ENCODE peak calls at places on chromosomes 13 and 19, in four cellular contexts. M, W, S and H are unnamed samples.

GRCh38 chr19:47901370-47901769 is 15.3 kb upstream of the SULT2A1 start:
- DNase-seq in M (no peak), S (no peak), W (no peak), H (no peak)

GRCh38 chr13:97982286-97982685 is 28.8 kb downstream of the IPO5 start:
- DNase-seq in W (no peak), S (no peak), M (peak; percentile 54), H (no peak)

GRCh38 chr19:38263696-38264485 is 482 bp upstream of the SPINT2 start:
- DNase-seq in M (peak; percentile 54), S (peak; percentile 95), W (no peak), H (peak; percentile 76)

GRCh38 chr13:109162248-109163051 is 533.0 kb downstream of the MYO16 start:
- DNase-seq in S (peak; percentile 89), M (no peak), W (no peak), H (no peak)

GRCh38 chr13:74062933-74063332 is 71.3 kb downstream of the KLF12 start:
- DNase-seq in S (no peak), W (no peak), M (peak; percentile 79), H (no peak)

GRCh38 chr13:91368676-91369425 is 21.4 kb downstream of the MIR17HG start:
- DNase-seq in M (peak; percentile 39), S (no peak), W (no peak), H (no peak)

GRCh38 chr19:1416014-1416841 is 8.8 kb downstream of the DAZAP1 start:
- DNase-seq in W (no peak), M (peak; percentile 40), S (peak; percentile 67), H (no peak)

GRCh38 chr13:110641055-110642015 is 26.0 kb downstream of the NAXD start:
- DNase-seq in S (no peak), W (no peak), M (peak; percentile 35), H (no peak)

GRCh38 chr13:112785419-112785856 is 95.6 kb downstream of the ATP11A start:
- DNase-seq in W (no peak), M (no peak), S (no peak), H (no peak)

DNA sequence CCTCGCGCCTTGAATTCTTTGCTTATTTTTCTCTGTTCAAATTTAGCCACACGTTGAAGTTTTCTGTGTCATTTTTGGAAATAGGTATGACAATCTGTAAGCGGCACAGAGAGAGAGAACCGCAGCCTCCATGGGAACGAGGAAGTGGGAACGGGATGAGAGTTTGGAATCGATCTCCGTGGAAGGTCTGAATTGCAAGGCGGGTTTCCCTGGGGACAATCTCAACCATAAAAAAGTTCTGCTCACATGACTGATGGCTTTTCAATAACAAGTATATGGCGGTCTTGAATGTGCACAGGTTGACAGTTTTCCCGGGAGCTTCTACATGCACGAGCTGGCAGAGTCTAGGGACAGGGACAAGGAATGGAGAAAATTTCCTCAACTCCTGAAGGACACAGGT is 90.9 kb downstream of the INSR start:
- DNase-seq in M (no peak), S (no peak), W (no peak), H (no peak)
- H3K27ac ChIP-seq in M (no peak overlapping the region), S (no peak overlapping the region), W (no peak overlapping the region), H (no peak overlapping the region)

GRCh38 chr13:85405316-85405897 is 393.8 kb downstream of the SLITRK6 start:
- DNase-seq in M (no peak), S (no peak), W (no peak), H (no peak)
- H3K9me3 ChIP-seq in M (no peaks in the 10 kb centered on the region), S (no peaks in the 10 kb centered on the region), W (no peaks in the 10 kb centered on the region), H (peaks cover 9% of the 10 kb centered on the region)

DNA sequence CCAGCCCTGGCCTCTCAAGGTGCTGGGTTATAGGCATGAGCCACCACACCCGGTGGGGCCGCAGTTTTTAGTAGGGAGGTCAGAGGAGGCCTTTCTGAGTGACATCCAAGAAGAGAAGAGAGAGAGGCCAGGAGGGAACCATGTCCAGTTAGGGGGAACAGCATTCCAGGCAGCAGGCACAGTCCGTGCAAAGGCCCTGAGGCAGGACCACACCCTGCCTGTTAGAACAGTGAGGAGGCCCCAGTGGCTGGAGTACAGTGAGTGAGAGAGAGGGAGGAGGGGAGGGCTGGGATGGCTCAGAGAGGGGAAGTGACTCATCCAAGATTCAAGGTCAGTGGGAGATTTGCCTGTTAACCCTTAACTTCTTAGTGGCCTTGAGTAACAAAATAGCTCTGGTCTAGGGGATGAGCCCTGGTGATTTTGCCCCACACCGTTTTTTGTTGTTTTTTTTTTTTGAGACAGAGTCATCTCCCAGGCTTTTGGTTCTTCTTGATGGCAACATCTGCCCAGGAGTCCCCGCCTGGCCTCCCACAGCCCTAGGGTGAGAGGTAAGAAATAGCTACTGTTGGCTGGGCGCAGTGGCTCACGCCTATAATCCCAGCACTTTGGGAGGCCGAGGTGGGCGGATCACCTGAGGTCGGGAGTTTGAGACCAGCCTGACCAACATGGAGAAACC is 2.7 kb upstream of the PLIN3 start:
- DNase-seq in W (peak; percentile 66), S (peak; percentile 90), M (peak; percentile 88), H (no peak)
- H3K27ac ChIP-seq in W (peak overlapping the region; percentile 70), S (peak overlapping the region; percentile 41), M (peak overlapping the region; percentile 72), H (no peak overlapping the region)

DNA sequence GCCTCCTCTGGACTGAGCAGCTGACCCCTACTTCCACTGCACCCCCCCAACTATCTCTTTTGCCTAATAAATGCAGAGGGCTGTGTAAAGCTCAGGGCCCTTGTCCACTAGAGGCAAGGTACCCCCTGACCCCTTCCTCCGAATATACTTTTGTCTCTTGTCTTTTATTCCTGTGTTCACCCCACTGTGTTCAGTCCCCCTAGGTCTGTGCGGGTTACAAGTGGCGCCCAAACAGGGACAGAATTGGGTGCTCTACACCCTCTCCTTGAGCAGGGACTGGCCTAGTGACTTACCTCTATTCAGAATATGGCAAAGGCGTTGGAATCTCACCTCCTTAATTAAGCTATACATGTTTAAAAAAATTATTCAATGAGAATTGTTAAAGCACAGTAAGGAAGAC is 15.0 kb downstream of the ZNF350 start:
- DNase-seq in M (peak; percentile 24), W (no peak), S (peak; percentile 24), H (peak; percentile 14)
- H3K9me3 ChIP-seq in M (peaks cover 40% of the 10 kb centered on the region), W (peaks cover 64% of the 10 kb centered on the region), S (peaks cover 33% of the 10 kb centered on the region), H (peaks cover 99% of the 10 kb centered on the region)

DNA sequence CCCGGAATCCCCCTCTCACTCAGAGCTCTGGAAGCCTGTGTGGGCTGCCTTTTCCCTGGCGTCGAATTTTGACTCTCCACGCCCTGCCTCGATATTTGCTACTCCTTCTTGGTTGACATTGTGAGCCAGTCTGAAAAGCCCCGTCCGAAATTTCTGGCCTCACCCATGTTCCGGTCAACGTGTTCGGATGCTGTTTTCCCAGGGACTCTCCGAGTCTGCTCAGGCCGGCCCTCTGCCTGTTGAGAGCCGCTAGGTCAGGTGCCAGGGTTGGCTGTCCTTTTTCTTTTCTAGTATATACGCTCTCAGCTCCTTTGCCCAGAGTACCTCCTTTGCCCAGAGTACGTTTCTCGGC is 6.8 kb upstream of the DGKH start:
- DNase-seq in S (peak; percentile 71), M (peak; percentile 50), W (no peak), H (no peak)
- H3K27ac ChIP-seq in S (peak overlapping the region; percentile 84), M (peak overlapping the region; percentile 62), W (no peak overlapping the region), H (no peak overlapping the region)

GRCh38 chr19:52102163-52102562 is 6.6 kb upstream of the ZNF841 start:
- DNase-seq in M (no peak), S (peak; percentile 30), W (no peak), H (no peak)

GRCh38 chr19:52094526-52094925 is 1.0 kb downstream of the ZNF841 start:
- DNase-seq in M (no peak), W (no peak), S (no peak), H (no peak)

GRCh38 chr19:52095172-52096014 is at the start of gene ZNF841:
- DNase-seq in M (peak; percentile 84), W (peak; percentile 80), S (peak; percentile 93), H (peak; percentile 89)

GRCh38 chr19:52102782-52103181 is 7.2 kb upstream of the ZNF841 start:
- DNase-seq in S (no peak), W (no peak), M (no peak), H (no peak)

GRCh38 chr19:52099497-52100138 is 4.1 kb upstream of the ZNF841 start:
- DNase-seq in W (no peak), S (peak; percentile 44), M (no peak), H (no peak)
- H3K9me3 ChIP-seq in W (peaks cover 33% of the 10 kb centered on the region), S (peaks cover 32% of the 10 kb centered on the region), M (peaks cover 17% of the 10 kb centered on the region), H (peaks cover 32% of the 10 kb centered on the region)

DNA sequence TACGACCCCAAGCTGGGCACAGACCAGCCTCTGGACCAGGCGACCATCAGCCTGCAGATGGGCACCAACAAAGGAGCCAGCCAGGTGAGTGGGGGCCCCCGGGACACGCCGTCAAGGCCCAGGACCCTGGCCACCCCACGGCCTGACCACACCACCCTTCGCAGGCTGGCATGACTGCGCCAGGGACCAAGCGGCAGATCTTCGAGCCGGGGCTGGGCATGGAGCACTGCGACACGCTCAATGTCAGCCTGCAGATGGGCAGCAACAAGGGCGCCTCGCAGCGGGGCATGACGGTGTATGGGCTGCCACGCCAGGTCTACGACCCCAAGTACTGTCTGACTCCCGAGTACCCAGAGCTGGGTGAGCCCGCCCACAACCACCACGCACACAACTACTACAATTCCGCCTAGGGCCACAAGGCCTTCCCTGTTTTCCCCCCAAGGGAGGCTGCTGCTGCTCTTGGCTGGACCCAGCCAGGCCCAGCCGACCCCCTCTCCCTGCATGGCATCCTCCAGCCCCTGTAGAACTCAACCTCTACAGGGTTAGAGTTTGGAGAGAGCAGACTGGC is 9.6 kb downstream of the ELOF1 start:
- DNase-seq in S (no peak), W (no peak), M (no peak), H (no peak)
- H3K27ac ChIP-seq in S (no peak overlapping the region), W (no peak overlapping the region), M (no peak overlapping the region), H (no peak overlapping the region)

GRCh38 chr19:28449803-28450202 is 763.1 kb downstream of the UQCRFS1 start:
- DNase-seq in W (no peak), M (no peak), S (no peak), H (no peak)
- H3K9me3 ChIP-seq in W (peaks cover 32% of the 10 kb centered on the region), M (no peaks in the 10 kb centered on the region), S (no peaks in the 10 kb centered on the region), H (no peaks in the 10 kb centered on the region)

GRCh38 chr19:49559443-49559842 is 20.9 kb downstream of the NOSIP start:
- DNase-seq in S (no peak), W (no peak), M (no peak), H (no peak)
- H3K27ac ChIP-seq in S (no peak overlapping the region), W (no peak overlapping the region), M (no peak overlapping the region), H (peak overlapping the region; percentile 79)